ENCODE peak calls at places on chromosomes 16 and 17, in eight cellular contexts. T is activated gamma-delta T cell treated with anti-CD3 and anti-CD28 coated beads, Interleukin-2, amount 50 U/mL, for 16 hours; Z is stimulated activated CD8-positive, alpha-beta memory T cell treated with anti-CD3 and anti-CD28 coated beads, Interleukin-12 subunit alpha, Interleukin-12 subunit beta, amount 100 ng/mL, for 1 hour; L is heart right ventricle; Y is Caco-2; A is stimulated activated CD4-positive, alpha-beta T cell treated with anti-CD3 and anti-CD28 coated beads, TNF-alpha, amount 100 ng/mL, for 4 hours; M is spleen; G is ACHN. J is an unnamed sample.

GRCh38 chr17:68248199-68248825 is 469 bp downstream of the AMZ2 start:
- DNase-seq in M (no peak), G (no peak), T (no peak), A (no peak), Y (no peak), L (no peak), Z (no peak), J (no peak)

GRCh38 chr17:44124118-44124438 is 637 bp upstream of the HDAC5 start:
- DNase-seq in Z (no peak), T (no peak), M (no peak), A (no peak), L (no peak), G (no peak), Y (no peak), J (no peak)

GRCh38 chr17:74972107-74972972 is at the start of gene HID1:
- DNase-seq in A (peak), Y (peak), T (peak), M (peak), Z (peak), G (peak), L (peak), J (no peak)

GRCh38 chr17:72126575-72127486 is 6.0 kb downstream of the SOX9 start:
- DNase-seq in M (no peak), T (no peak), L (peak), A (no peak), Y (peak), Z (no peak), G (peak), J (no peak)

GRCh38 chr17:83108709-83109108 is 29.3 kb downstream of the METRNL start:
- DNase-seq in Y (no peak), M (no peak), T (no peak), A (no peak), Z (no peak), L (no peak), G (no peak), J (no peak)

GRCh38 chr17:41919840-41920579 is 1.3 kb upstream of the ACLY start:
- DNase-seq in L (no peak), Y (peak), M (peak), T (no peak), G (no peak), A (no peak), Z (no peak), J (no peak)

GRCh38 chr17:42928714-42929496 is 28.3 kb downstream of the G6PC1 start:
- DNase-seq in A (no peak), L (peak), T (peak), Y (peak), Z (no peak), G (peak), M (no peak), J (peak)

GRCh38 chr16:88456356-88457292 is 3.5 kb downstream of the ZFPM1 start:
- DNase-seq in G (no peak), L (no peak), Y (no peak), T (peak), Z (peak), A (peak), M (no peak), J (no peak)

GRCh38 chr17:50842506-50843149 is 7.2 kb downstream of the WFIKKN2 start:
- DNase-seq in L (no peak), A (no peak), Z (no peak), T (no peak), G (no peak), Y (no peak), M (no peak), J (no peak)

GRCh38 chr16:85269165-85269564 is 156.9 kb upstream of the CIBAR2 start:
- DNase-seq in G (no peak), T (no peak), M (no peak), A (no peak), L (no peak), Z (no peak), Y (no peak), J (no peak)

GRCh38 chr17:5631958-5632357 is 47.6 kb upstream of the NLRP1 start:
- DNase-seq in T (no peak), Z (no peak), L (no peak), A (no peak), Y (no peak), G (no peak), M (no peak), J (no peak)

GRCh38 chr17:79214940-79215604 is 140.4 kb downstream of the ENGASE start:
- DNase-seq in T (no peak), Y (no peak), G (no peak), Z (no peak), A (no peak), M (no peak), L (no peak), J (no peak)

GRCh38 chr16:2152695-2153506 is 2.7 kb upstream of the TRAF7 start:
- DNase-seq in G (peak), Y (no peak), T (no peak), L (no peak), A (peak), M (peak), Z (no peak), J (no peak)

GRCh38 chr17:8925808-8926207 is 39.7 kb downstream of the PIK3R5 start:
- DNase-seq in T (no peak), A (no peak), Y (no peak), G (no peak), Z (no peak), L (no peak), M (no peak), J (no peak)

GRCh38 chr17:36136031-36136430 is 32.4 kb downstream of the CCL4 start:
- DNase-seq in M (no peak), G (no peak), Y (no peak), L (no peak), T (no peak), Z (no peak), A (no peak), J (no peak)

GRCh38 chr16:85690469-85691064 is 1.8 kb upstream of the GINS2 start:
- DNase-seq in T (no peak), A (no peak), Z (no peak), L (no peak), G (no peak), M (peak), Y (peak), J (no peak)

GRCh38 chr16:74862743-74863244 is 88.2 kb upstream of the FA2H start:
- DNase-seq in A (no peak), T (no peak), G (peak), Y (peak), L (no peak), Z (no peak), M (no peak), J (no peak)

GRCh38 chr16:63695347-63695746 is 1426.5 kb downstream of the CDH11 start:
- DNase-seq in Y (no peak), Z (no peak), A (no peak), T (no peak), G (no peak), M (no peak), L (no peak), J (no peak)

GRCh38 chr16:88617268-88618031 is 20.9 kb upstream of the IL17C start:
- DNase-seq in L (no peak), Y (no peak), T (no peak), Z (no peak), M (no peak), A (no peak), G (no peak), J (no peak)

GRCh38 chr17:81712468-81713003 is 452 bp downstream of the SLC25A10 start:
- DNase-seq in L (no peak), Y (peak), A (no peak), Z (no peak), G (peak), T (no peak), M (no peak), J (no peak)